ENCODE peak calls at places on chromosome 15, in four cellular contexts. M, V, F and H are unnamed samples.

GRCh38 chr15:66294932-66295235 is 1.5 kb downstream of the DIS3L start:
- DNase-seq in M (no peak), V (no peak), F (no peak), H (no peak)

GRCh38 chr15:91940466-91941381 is 87.2 kb downstream of the SLCO3A1 start:
- DNase-seq in M (no peak), V (no peak), F (no peak), H (no peak)

GRCh38 chr15:52657338-52657737 is 21.9 kb downstream of the ATOSA start:
- DNase-seq in M (no peak), V (no peak), F (no peak), H (no peak)

GRCh38 chr15:81068516-81068915 is 65.6 kb upstream of the CFAP161 start:
- DNase-seq in M (no peak), V (no peak), F (no peak), H (no peak)

GRCh38 chr15:31607656-31608055 is 281.0 kb downstream of the KLF13 start:
- DNase-seq in M (no peak), V (no peak), F (no peak), H (no peak)

GRCh38 chr15:77573826-77574225 is 58.9 kb downstream of the LINGO1 start:
- DNase-seq in M (no peak), V (no peak), F (no peak), H (no peak)

GRCh38 chr15:35925634-35926380 is 379.8 kb upstream of the DPH6 start:
- DNase-seq in M (no peak), V (no peak), F (no peak), H (no peak)

GRCh38 chr15:65829150-65829764 is 37.2 kb upstream of the DENND4A start:
- DNase-seq in M (no peak), V (peak; percentile 60), F (peak; percentile 17), H (no peak)

GRCh38 chr15:43168192-43169107 is 16.8 kb upstream of the CCNDBP1 start:
- DNase-seq in M (no peak), V (no peak), F (no peak), H (no peak)

GRCh38 chr15:69613182-69613581 is 160.6 kb downstream of the RPLP1 start:
- DNase-seq in M (no peak), V (no peak), F (no peak), H (no peak)

GRCh38 chr15:37135225-37135624 is 34.9 kb upstream of the MEIS2 start:
- DNase-seq in M (no peak), V (no peak), F (no peak), H (no peak)

GRCh38 chr15:69920232-69920631 is 177.5 kb downstream of the TLE3 start:
- DNase-seq in M (no peak), V (no peak), F (no peak), H (no peak)

GRCh38 chr15:56871180-56871579 is 47.3 kb upstream of the TCF12 start:
- DNase-seq in M (no peak), V (peak; percentile 53), F (no peak), H (no peak)

GRCh38 chr15:61834076-61834697 is 226.1 kb downstream of the VPS13C start:
- DNase-seq in M (peak; percentile 91), V (peak; percentile 82), F (peak; percentile 67), H (peak; percentile 41)

GRCh38 chr15:75368689-75369239 is 357 bp upstream of the MAN2C1 start:
- DNase-seq in M (no peak), V (no peak), F (no peak), H (no peak)

GRCh38 chr15:71146597-71146996 is 31.3 kb downstream of the THSD4 start:
- DNase-seq in M (no peak), V (no peak), F (no peak), H (no peak)

GRCh38 chr15:35427091-35427490 is 118.9 kb downstream of the DPH6 start:
- DNase-seq in M (no peak), V (peak; percentile 17), F (no peak), H (no peak)

GRCh38 chr15:98322551-98322950 is 325.8 kb upstream of the IGF1R start:
- DNase-seq in M (no peak), V (no peak), F (no peak), H (no peak)

GRCh38 chr15:65558336-65558735 is 28.1 kb downstream of the HACD3 start:
- DNase-seq in M (no peak), V (no peak), F (no peak), H (no peak)

GRCh38 chr15:70196314-70197291 is 98.9 kb upstream of the TLE3 start:
- DNase-seq in M (no peak), V (no peak), F (no peak), H (peak; percentile 15)

GRCh38 chr15:53759333-53759975 is at the start of gene WDR72:
- DNase-seq in M (no peak), V (no peak), F (no peak), H (no peak)

GRCh38 chr15:34217587-34218225 is 7.1 kb upstream of the EMC4 start:
- DNase-seq in M (no peak), V (no peak), F (no peak), H (no peak)

GRCh38 chr15:71691322-71691699 is 119.0 kb upstream of the NR2E3 start:
- DNase-seq in M (no peak), V (no peak), F (no peak), H (no peak)

GRCh38 chr15:29750754-29751153 is 71.5 kb downstream of the TJP1 start:
- DNase-seq in M (no peak), V (no peak), F (no peak), H (no peak)

GRCh38 chr15:78040653-78041244 is 36.8 kb downstream of the TBC1D2B start:
- DNase-seq in M (no peak), V (no peak), F (no peak), H (no peak)

GRCh38 chr15:84909029-84909428 is 24.6 kb downstream of the SLC28A1 start:
- DNase-seq in M (no peak), V (no peak), F (no peak), H (no peak)

GRCh38 chr15:88487176-88487795 is 19.8 kb downstream of the MRPS11 start:
- DNase-seq in M (no peak), V (no peak), F (no peak), H (no peak)

GRCh38 chr15:58921267-58921666 is 12.2 kb downstream of the SLTM start:
- DNase-seq in M (no peak), V (no peak), F (no peak), H (no peak)

GRCh38 chr15:93037341-93038063 is 51.5 kb downstream of the RGMA start:
- DNase-seq in M (peak; percentile 85), V (no peak), F (no peak), H (no peak)
- H3K9me3 ChIP-seq in M (no peaks in the 10 kb centered on the region), V (no peaks in the 10 kb centered on the region), F (no peaks in the 10 kb centered on the region), H (no peaks in the 10 kb centered on the region)

GRCh38 chr15:100733786-100734185 is 131.4 kb downstream of the ASB7 start:
- DNase-seq in M (no peak), V (no peak), F (no peak), H (no peak)
- H3K9me3 ChIP-seq in M (no peaks in the 10 kb centered on the region), V (peaks cover 5% of the 10 kb centered on the region), F (no peaks in the 10 kb centered on the region), H (no peaks in the 10 kb centered on the region)

GRCh38 chr15:20356444-20357138 is 185.0 kb downstream of the GOLGA6L6 start:
- DNase-seq in M (peak; percentile 89), V (peak; percentile 77), F (peak; percentile 81), H (peak; percentile 55)

GRCh38 chr15:20358066-20358780 is 183.4 kb downstream of the GOLGA6L6 start:
- DNase-seq in M (peak; percentile 87), V (no peak), F (no peak), H (no peak)

GRCh38 chr15:20358781-20359414 is 182.7 kb downstream of the GOLGA6L6 start:
- DNase-seq in M (no peak), V (peak; percentile 10), F (no peak), H (no peak)

GRCh38 chr15:20355256-20355868 is 186.2 kb downstream of the GOLGA6L6 start:
- DNase-seq in M (peak; percentile 81), V (no peak), F (no peak), H (no peak)

DNA sequence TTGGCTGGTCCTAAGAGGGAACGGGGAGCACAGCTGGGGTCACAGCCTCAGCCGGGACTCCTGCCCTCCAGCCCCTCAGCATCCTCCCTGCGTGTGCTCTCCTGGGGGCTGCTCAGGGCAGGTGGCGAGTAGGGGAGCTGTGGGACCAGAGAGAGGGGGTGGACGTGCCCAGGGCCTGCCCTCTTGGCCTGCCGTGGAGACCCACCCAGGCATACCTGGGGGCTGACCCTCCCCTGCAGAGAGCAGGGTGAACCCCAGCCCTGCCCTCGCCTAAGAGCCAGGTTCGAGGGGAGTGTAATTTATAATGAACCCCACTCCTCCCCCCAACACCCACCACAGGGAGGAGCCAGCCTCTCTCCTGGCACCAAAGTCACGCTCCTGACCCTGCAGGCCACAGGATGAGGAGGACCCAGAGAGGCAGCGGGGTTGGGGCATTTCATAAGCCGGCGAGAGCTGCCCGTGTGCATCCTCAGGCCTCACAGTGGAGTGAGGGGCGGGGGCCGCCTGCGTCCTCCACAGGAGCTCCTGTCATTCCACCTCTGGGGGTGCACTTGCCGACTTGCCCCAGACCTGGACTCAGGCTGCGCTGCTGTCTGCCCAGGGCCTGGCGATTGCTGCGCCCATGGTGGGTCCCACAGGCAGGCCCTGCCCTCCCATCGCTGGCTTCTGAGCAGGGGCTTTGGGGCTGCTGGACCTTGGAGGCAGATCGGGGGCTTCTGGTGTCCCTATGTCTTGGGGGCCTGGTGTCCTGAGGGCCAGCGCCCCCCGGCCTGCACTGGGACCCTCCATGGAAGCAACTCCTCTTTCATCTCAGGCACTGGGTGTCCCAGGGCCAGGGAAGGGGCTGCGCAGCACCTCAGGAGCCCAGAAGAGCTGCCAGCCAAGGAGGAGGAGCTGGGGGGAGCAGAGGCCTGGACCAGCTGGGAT is 184.2 kb downstream of the GOLGA6L6 start:
- DNase-seq in M (peak; percentile 85), V (peak; percentile 24), F (peak; percentile 8), H (no peak)
- H3K9me3 ChIP-seq in M (no peaks in the 10 kb centered on the region), V (peaks cover 9% of the 10 kb centered on the region), F (no peaks in the 10 kb centered on the region), H (no peaks in the 10 kb centered on the region)

DNA sequence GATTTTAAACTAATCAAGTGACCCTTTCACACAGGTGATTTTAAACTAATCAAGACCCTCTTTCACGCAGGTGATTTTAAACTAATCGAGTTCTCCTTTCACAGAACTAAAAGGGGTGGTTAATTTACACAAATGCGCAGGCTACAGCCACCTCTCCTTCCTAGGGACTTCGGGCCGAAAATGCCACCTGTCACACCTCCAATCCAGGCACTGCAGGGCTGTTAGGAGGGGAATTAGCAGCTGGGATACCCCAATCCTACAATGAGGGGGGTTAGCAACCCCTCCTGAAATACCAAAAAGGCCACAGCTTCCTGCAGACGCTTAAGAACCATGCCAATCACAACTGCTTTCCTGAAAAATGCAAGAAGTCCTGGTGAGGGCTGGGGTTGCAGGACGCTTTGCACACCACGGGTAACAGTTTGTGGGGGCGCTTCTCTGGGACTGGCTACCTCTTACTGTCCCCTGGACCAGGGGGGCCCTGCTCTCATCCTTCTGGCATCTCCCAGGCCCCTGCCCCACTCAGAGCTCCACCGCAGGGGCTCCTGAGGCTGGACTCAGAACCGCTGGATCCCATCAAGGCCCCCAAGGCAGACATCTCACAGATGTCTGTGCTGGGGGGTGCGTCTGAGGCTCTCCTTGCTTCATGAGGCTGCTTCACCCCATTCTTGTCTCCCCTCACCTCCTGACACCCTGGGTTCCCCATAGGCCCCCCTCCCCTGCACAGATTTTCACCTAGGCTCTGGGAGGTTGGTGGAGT is 145.9 kb downstream of the OR4M2 start:
- DNase-seq in M (peak; percentile 70), V (no peak), F (no peak), H (no peak)
- H3K9me3 ChIP-seq in M (no peaks in the 10 kb centered on the region), V (peaks cover 3% of the 10 kb centered on the region), F (no peaks in the 10 kb centered on the region), H (no peaks in the 10 kb centered on the region)

GRCh38 chr15:95013379-95013778 is 782.0 kb downstream of the MCTP2 start:
- DNase-seq in M (no peak), V (no peak), F (no peak), H (no peak)
- H3K9me3 ChIP-seq in M (no peaks in the 10 kb centered on the region), V (no peaks in the 10 kb centered on the region), F (no peaks in the 10 kb centered on the region), H (no peaks in the 10 kb centered on the region)

GRCh38 chr15:45884289-45884688 is 249.5 kb downstream of the SQOR start:
- DNase-seq in M (no peak), V (no peak), F (no peak), H (no peak)
- H3K9me3 ChIP-seq in M (no peaks in the 10 kb centered on the region), V (no peaks in the 10 kb centered on the region), F (no peaks in the 10 kb centered on the region), H (no peaks in the 10 kb centered on the region)